ENCODE peak calls at places on chromosomes 5 and 9, in five cellular contexts. O is HL-60, S is K562, U is HepG2, I is A549. R is an unnamed sample.

GRCh38 chr5:14699159-14699558 is 34.6 kb downstream of the OTULIN start:
- DNase-seq in O (no peak), S (no peak), U (no peak), I (no peak), R (no peak)

GRCh38 chr9:83622433-83622813 is 520 bp upstream of the IDNK start:
- DNase-seq in O (no peak), S (no peak), U (no peak), I (no peak), R (no peak)

GRCh38 chr9:78565481-78565880 is 268.6 kb downstream of the PSAT1 start:
- DNase-seq in O (no peak), S (no peak), U (no peak), I (no peak), R (no peak)

GRCh38 chr9:119726035-119726434 is 356.8 kb upstream of the BRINP1 start:
- DNase-seq in O (no peak), S (no peak), U (no peak), I (no peak), R (no peak)

GRCh38 chr9:133147412-133148271 is 16.1 kb downstream of the GBGT1 start:
- DNase-seq in O (peak; percentile 69), S (peak; percentile 73), U (peak; percentile 70), I (peak; percentile 94), R (peak; percentile 52)

GRCh38 chr5:135129307-135129706 is 95.3 kb upstream of the PITX1 start:
- DNase-seq in O (no peak), S (no peak), U (no peak), I (no peak), R (no peak)

GRCh38 chr5:173016069-173016455 is 32.5 kb downstream of the ATP6V0E1 start:
- DNase-seq in O (no peak), S (no peak), U (no peak), I (no peak), R (no peak)

GRCh38 chr5:15794117-15794985 is 294.4 kb downstream of the FBXL7 start:
- DNase-seq in O (no peak), S (no peak), U (no peak), I (no peak), R (no peak)

GRCh38 chr9:87193925-87194380 is 246.6 kb upstream of the GAS1 start:
- DNase-seq in O (no peak), S (no peak), U (no peak), I (no peak), R (no peak)

GRCh38 chr9:16121593-16121992 is 568.8 kb downstream of the CCDC171 start:
- DNase-seq in O (no peak), S (no peak), U (no peak), I (no peak), R (no peak)

GRCh38 chr9:128113526-128114325 is 13.8 kb downstream of the PTGES2 start:
- DNase-seq in O (no peak), S (no peak), U (no peak), I (no peak), R (no peak)

GRCh38 chr9:96072930-96073329 is 197.4 kb downstream of the ERCC6L2 start:
- DNase-seq in O (no peak), S (no peak), U (no peak), I (no peak), R (no peak)

GRCh38 chr9:122332083-122332482 is 38.7 kb upstream of the PTGS1 start:
- DNase-seq in O (peak; percentile 50), S (peak; percentile 89), U (no peak), I (no peak), R (no peak)

GRCh38 chr9:134231330-134231745 is 67.0 kb upstream of the RNU6ATAC start:
- DNase-seq in O (no peak), S (no peak), U (no peak), I (no peak), R (no peak)

GRCh38 chr9:73024601-73025034 is 71.8 kb upstream of the ALDH1A1 start:
- DNase-seq in O (no peak), S (peak; percentile 76), U (no peak), I (no peak), R (no peak)

GRCh38 chr9:125701351-125701750 is 5.7 kb downstream of the MAPKAP1 start:
- DNase-seq in O (no peak), S (no peak), U (no peak), I (no peak), R (peak; percentile 7)

GRCh38 chr5:168262042-168262743 is 29.3 kb upstream of the WWC1 start:
- DNase-seq in O (no peak), S (no peak), U (no peak), I (no peak), R (no peak)

GRCh38 chr5:181069767-181070491 is 29.9 kb downstream of the BTNL9 start:
- DNase-seq in O (no peak), S (peak; percentile 54), U (no peak), I (no peak), R (no peak)

GRCh38 chr5:38466444-38467189 is 89.8 kb downstream of the LIFR start:
- DNase-seq in O (no peak), S (no peak), U (no peak), I (no peak), R (no peak)

GRCh38 chr5:139982157-139982974 is 60.7 kb downstream of the NRG2 start:
- DNase-seq in O (no peak), S (no peak), U (no peak), I (no peak), R (no peak)

GRCh38 chr9:134910146-134910545 is 7.6 kb downstream of the FCN1 start:
- DNase-seq in O (no peak), S (no peak), U (no peak), I (no peak), R (no peak)

GRCh38 chr9:136795027-136795402 is 1.1 kb upstream of the CCDC183 start:
- DNase-seq in O (peak; percentile 49), S (no peak), U (no peak), I (no peak), R (no peak)

GRCh38 chr5:137137013-137137632 is 362.0 kb downstream of the SPOCK1 start:
- DNase-seq in O (no peak), S (no peak), U (no peak), I (no peak), R (no peak)

GRCh38 chr9:133521122-133522072 is 3.4 kb downstream of the MYMK start:
- DNase-seq in O (no peak), S (no peak), U (peak; percentile 49), I (no peak), R (no peak)

GRCh38 chr5:180305481-180305880 is 13.6 kb upstream of the MAPK9 start:
- DNase-seq in O (no peak), S (no peak), U (no peak), I (no peak), R (no peak)

GRCh38 chr5:157574456-157575095 is 999 bp downstream of the ADAM19 start:
- DNase-seq in O (no peak), S (no peak), U (no peak), I (no peak), R (no peak)

GRCh38 chr5:146667633-146668032 is 151.6 kb upstream of the GPR151 start:
- DNase-seq in O (no peak), S (no peak), U (no peak), I (no peak), R (no peak)

GRCh38 chr9:91039125-91039834 is 237.7 kb downstream of the SYK start:
- DNase-seq in O (no peak), S (no peak), U (peak; percentile 12), I (no peak), R (no peak)

DNA sequence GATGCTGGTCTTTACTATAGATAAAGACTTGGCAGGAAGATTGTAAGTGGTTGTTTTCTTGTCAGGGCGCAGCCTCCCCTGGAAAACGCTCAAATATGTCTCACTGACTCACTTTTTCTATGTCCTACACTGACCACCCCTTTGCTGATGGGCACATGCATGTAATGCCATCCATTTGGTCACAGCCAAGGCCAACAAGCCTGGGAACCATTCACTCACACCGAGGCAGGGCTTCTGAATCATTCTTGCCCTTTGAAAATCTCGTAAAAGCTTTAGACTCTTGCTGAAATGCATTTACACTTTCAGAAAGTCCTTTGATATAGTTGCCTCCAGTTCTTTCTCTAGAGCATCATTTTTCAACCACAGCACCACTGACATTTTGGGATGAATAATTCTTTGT is 249.4 kb downstream of the ACTL7B start:
- DNase-seq in O (no peak), S (no peak), U (no peak), I (no peak), R (no peak)
- TF ChIP-seq REST in O (no peak), S (no peak), U (no peak), I (no peak), R (no peak)

GRCh38 chr9:13279284-13280162 is at the start of gene MPDZ:
- DNase-seq in O (no peak), S (peak; percentile 79), U (peak; percentile 31), I (peak; percentile 74), R (no peak)
- TF ChIP-seq REST in O (no peak), S (no peak), U (no peak), I (no peak), R (no peak)

DNA sequence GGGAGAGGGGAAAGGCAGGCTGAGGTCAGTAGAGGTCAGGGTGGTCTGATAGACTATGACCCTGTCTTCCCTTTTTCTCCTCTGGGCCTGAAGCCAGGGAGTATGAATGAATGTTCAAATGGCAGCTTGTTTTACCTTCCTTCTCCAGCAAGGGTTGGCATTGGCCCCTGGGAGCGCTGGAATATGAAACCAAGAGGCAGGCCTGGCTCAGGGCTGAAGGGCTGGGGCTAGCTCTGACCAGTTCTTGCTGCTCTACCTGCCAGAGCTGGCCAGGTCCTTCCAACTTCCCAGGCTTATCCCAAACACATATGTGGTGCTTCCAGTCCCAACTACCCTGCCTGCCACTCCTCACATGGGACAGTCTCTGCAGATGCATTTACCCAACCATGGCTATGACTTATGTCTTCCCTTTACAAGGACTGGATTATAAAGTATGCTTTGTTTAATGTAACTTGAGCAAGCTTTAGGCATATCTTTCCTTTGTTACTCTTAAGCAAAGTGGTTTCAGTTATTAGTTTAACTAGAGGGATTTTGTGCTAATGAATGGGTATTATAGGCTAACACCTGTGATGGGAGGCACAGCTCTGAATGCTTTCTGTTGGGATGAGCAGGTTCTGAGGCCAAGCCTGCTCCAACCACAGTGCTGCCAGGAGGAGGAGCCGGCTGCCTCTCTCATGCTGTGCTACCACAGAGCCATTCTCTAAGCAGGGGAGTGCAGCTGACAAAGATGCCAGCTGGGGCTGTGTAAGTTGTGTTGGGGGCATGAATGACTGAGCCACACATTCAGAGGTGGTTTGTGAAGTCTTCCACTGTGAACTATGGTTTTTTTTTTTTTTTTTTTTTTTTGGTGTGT is 6.1 kb downstream of the CCNI2 start:
- DNase-seq in O (no peak), S (no peak), U (peak; percentile 29), I (no peak), R (no peak)
- TF ChIP-seq REST in O (no peak), S (no peak), U (no peak), I (no peak), R (no peak)

GRCh38 chr5:160312960-160313734 is 783 bp upstream of the CCNJL start:
- DNase-seq in O (no peak), S (no peak), U (no peak), I (peak; percentile 28), R (no peak)

GRCh38 chr5:160318409-160318808 is 6.0 kb upstream of the CCNJL start:
- DNase-seq in O (peak; percentile 31), S (no peak), U (no peak), I (no peak), R (no peak)

GRCh38 chr5:160317447-160317846 is 5.1 kb upstream of the CCNJL start:
- DNase-seq in O (no peak), S (no peak), U (peak; percentile 55), I (no peak), R (no peak)

GRCh38 chr5:160312139-160312959 is at the start of gene CCNJL:
- DNase-seq in O (no peak), S (peak; percentile 38), U (peak; percentile 52), I (peak; percentile 86), R (no peak)

DNA sequence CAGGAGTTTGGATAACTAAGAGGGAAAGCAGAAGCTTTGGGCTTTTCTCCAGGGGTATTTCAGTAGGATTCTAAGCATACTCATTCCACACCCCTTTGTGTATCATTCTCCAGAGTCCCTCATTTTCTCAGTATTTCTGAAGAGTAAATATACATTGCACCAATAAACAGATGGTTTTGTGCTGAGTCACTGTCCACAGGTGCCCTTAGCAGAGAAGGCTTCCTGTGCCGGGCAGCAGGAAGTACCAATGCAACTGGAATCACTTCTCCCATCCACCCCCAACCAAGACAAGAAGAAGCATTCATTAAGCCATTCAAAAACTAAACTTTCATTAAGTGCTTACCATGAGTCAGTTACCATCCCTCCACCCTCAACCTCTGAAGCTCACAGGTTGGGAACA is 3.6 kb upstream of the CCNJL start:
- DNase-seq in O (peak; percentile 30), S (no peak), U (peak; percentile 85), I (peak; percentile 76), R (peak; percentile 98)
- TF ChIP-seq REST in O (no peak), S (no peak), U (no peak), I (no peak), R (no peak)

R was measured in Panc1.